ENCODE peak calls at places on chromosomes 3 and 15, in six cellular contexts. T, D, W, Q, U and Z are unnamed samples.

GRCh38 chr3:25885544-25885943 is 95.7 kb downstream of the OXSM start:
- DNase-seq in T (no peak), D (no peak), W (no peak), Q (no peak), U (no peak), Z (no peak)

GRCh38 chr3:155744091-155744625 is 713 bp downstream of the PLCH1 start:
- DNase-seq in T (peak; percentile 87), D (no peak), W (peak; percentile 42), Q (no peak), U (peak; percentile 50), Z (peak; percentile 56)

GRCh38 chr3:128420289-128420688 is 46.4 kb downstream of the DNAJB8 start:
- DNase-seq in T (no peak), D (no peak), W (no peak), Q (no peak), U (no peak), Z (no peak)

GRCh38 chr3:63910873-63911272 is 1.3 kb downstream of the SCAANT1 start:
- DNase-seq in T (no peak), D (no peak), W (no peak), Q (no peak), U (no peak), Z (no peak)

GRCh38 chr15:35697549-35698299 is 151.8 kb upstream of the DPH6 start:
- DNase-seq in T (no peak), D (no peak), W (no peak), Q (no peak), U (no peak), Z (no peak)

GRCh38 chr3:42061042-42061710 is 30.0 kb upstream of the TRAK1 start:
- DNase-seq in T (no peak), D (no peak), W (no peak), Q (no peak), U (no peak), Z (no peak)

GRCh38 chr15:65085990-65086679 is 9.6 kb downstream of the KBTBD13 start:
- DNase-seq in T (peak; percentile 22), D (no peak), W (no peak), Q (no peak), U (peak; percentile 12), Z (no peak)

GRCh38 chr3:195253981-195254432 is 17.0 kb downstream of the XXYLT1 start:
- DNase-seq in T (no peak), D (no peak), W (no peak), Q (no peak), U (no peak), Z (no peak)

GRCh38 chr3:194135806-194136518 is at the start of gene HES1:
- DNase-seq in T (peak; percentile 92), D (no peak), W (peak; percentile 65), Q (peak; percentile 94), U (peak; percentile 62), Z (peak; percentile 81)

GRCh38 chr15:40932146-40932545 is 3.0 kb downstream of the DLL4 start:
- DNase-seq in T (peak; percentile 17), D (no peak), W (no peak), Q (no peak), U (no peak), Z (no peak)